ENCODE peak calls at places on chromosomes 2 and 18, in five cellular contexts. P is HepG2, I is HEK293T, X is NT2/D1, Q is H1. F is an unnamed sample.

GRCh38 chr2:42057159-42057901 is 9.5 kb downstream of the PKDCC start:
- DNase-seq in P (no peak), X (no peak), Q (no peak), I (no peak), F (no peak)

GRCh38 chr2:121721926-121722325 is 14.7 kb downstream of the NIFK start:
- DNase-seq in I (no peak), X (no peak), Q (no peak), P (no peak), F (no peak)

GRCh38 chr2:159606287-159606686 is 10.1 kb downstream of the BAZ2B start:
- DNase-seq in P (peak), Q (no peak), I (no peak), X (no peak), F (no peak)

GRCh38 chr2:42095923-42096408 is 48.1 kb downstream of the PKDCC start:
- DNase-seq in P (peak), X (no peak), Q (no peak), I (peak), F (no peak)

GRCh38 chr2:227884511-227884947 is 13.1 kb downstream of the DAW1 start:
- DNase-seq in Q (peak), P (peak), I (peak), X (peak), F (no peak)

GRCh38 chr2:31568585-31569201 is 12.0 kb downstream of the SRD5A2 start:
- DNase-seq in I (no peak), P (no peak), X (no peak), Q (no peak), F (no peak)

GRCh38 chr2:143686585-143687164 is 557.5 kb downstream of the ARHGAP15 start:
- DNase-seq in X (peak), Q (no peak), P (peak), I (peak), F (no peak)

GRCh38 chr2:98473995-98474780 is 29.5 kb downstream of the INPP4A start:
- DNase-seq in P (no peak), I (no peak), Q (no peak), X (no peak), F (no peak)

GRCh38 chr2:955829-956731 is 5.4 kb downstream of the SNTG2 start:
- DNase-seq in P (no peak), Q (no peak), I (no peak), X (no peak), F (no peak)

GRCh38 chr2:953408-953807 is 2.8 kb downstream of the SNTG2 start:
- DNase-seq in Q (no peak), I (no peak), X (no peak), P (no peak), F (no peak)

GRCh38 chr2:951224-952006 is 766 bp downstream of the SNTG2 start:
- DNase-seq in Q (no peak), X (no peak), I (no peak), P (no peak), F (no peak)

GRCh38 chr2:954687-955000 is 4.0 kb downstream of the SNTG2 start:
- DNase-seq in P (no peak), I (no peak), X (no peak), Q (no peak), F (no peak)

DNA sequence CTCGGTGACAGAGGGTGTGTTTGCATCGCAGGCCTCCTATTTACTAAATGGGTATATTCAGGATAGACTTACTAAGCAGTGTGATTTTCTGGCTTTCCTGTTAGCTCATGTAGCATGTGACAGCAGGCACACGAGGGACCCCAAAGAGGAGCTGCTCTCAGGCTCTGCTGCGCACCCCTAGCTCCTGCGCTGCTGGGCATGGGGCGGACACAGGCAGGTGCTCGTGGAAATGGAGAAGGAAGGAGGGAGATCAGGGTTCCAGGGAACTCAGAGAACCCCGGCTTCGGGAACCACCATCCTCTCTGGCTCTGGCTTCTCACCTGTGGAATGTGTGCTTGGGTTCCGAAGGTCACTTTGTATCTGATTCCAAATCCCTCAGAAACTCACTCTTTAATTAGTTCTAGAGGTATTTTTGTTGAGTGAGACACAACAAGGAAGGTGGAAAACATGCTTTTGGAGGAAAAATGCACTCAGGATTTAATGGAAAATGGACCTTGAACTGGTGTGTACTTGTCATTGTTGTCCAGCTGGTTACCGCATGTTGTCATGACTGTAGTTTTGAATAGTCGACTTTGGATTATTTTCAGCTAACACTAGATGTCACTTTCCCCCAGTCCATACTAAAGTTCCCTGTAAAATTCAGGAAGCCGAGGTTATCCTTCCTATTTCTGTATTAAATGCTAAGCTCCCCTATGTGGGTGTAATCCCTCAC is 3.5 kb downstream of the SNTG2 start:
- DNase-seq in Q (no peak), X (no peak), P (peak), I (no peak), F (no peak)
- TF ChIP-seq SUZ12 in Q (no peak), X (no peak), P (no peak), I (no peak), F (no peak)

GRCh38 chr2:179059026-179059680 is 9.2 kb upstream of the CCDC141 start:
- DNase-seq in Q (no peak), X (no peak), I (no peak), P (no peak), F (no peak)
- TF ChIP-seq SUZ12 in Q (no peak), X (no peak), I (no peak), P (no peak), F (no peak)

GRCh38 chr2:109348645-109349554 is 219.9 kb downstream of the SH3RF3 start:
- DNase-seq in I (no peak), X (no peak), P (no peak), Q (no peak), F (no peak)
- TF ChIP-seq SUZ12 in I (no peak), X (no peak), P (no peak), Q (no peak), F (no peak)

GRCh38 chr18:49011291-49011746 is 60.6 kb upstream of the SMAD7 start:
- DNase-seq in P (no peak), X (no peak), I (no peak), Q (no peak), F (no peak)
- TF ChIP-seq SUZ12 in P (no peak), X (no peak), I (no peak), Q (no peak), F (no peak)